ENCODE peak calls at places on chromosomes 16 and 17, in eight cellular contexts. X is Peyer's patch; G is activated T-helper 1 cell treated with anti-CD3 and anti-CD28 coated beads, Interleukin-2, amount 50 U/mL, for 16 hours; U is ELR; N is fibroblast of pulmonary artery; Q is Daoy; Y is NCI-H1105; J is Kasumi-1. K is an unnamed sample.

GRCh38 chr16:21611546-21612384 is 12.4 kb downstream of the METTL9 start:
- DNase-seq in Q (no peak), N (peak), Y (no peak), G (no peak), X (no peak), J (no peak), U (no peak), K (no peak)

GRCh38 chr17:79971651-79972050 is 64.0 kb downstream of the TBC1D16 start:
- DNase-seq in Q (no peak), N (no peak), J (no peak), Y (no peak), U (no peak), X (no peak), G (no peak), K (no peak)

GRCh38 chr16:87584271-87584670 is 18.0 kb upstream of the JPH3 start:
- DNase-seq in U (peak), X (no peak), Q (no peak), J (no peak), Y (no peak), G (no peak), N (peak), K (no peak)

GRCh38 chr16:12504312-12504711 is 299.4 kb downstream of the CPPED1 start:
- DNase-seq in X (no peak), N (no peak), Q (no peak), Y (peak), U (no peak), G (no peak), J (no peak), K (no peak)

GRCh38 chr16:19829844-19830703 is 54.6 kb downstream of the GPRC5B start:
- DNase-seq in Q (no peak), G (no peak), Y (no peak), X (no peak), N (no peak), J (no peak), U (no peak), K (no peak)

GRCh38 chr17:43809121-43809520 is 23.8 kb downstream of the MPP3 start:
- DNase-seq in Y (no peak), X (no peak), J (no peak), G (no peak), Q (no peak), U (no peak), N (no peak), K (no peak)

GRCh38 chr16:85927938-85928337 is 29.0 kb downstream of the IRF8 start:
- DNase-seq in U (no peak), Q (no peak), N (no peak), X (no peak), J (peak), Y (no peak), G (no peak), K (no peak)

GRCh38 chr17:38533706-38534497 is 71.8 kb downstream of the SRCIN1 start:
- DNase-seq in Y (no peak), Q (no peak), X (no peak), G (no peak), N (no peak), J (no peak), U (no peak), K (no peak)

GRCh38 chr17:7213895-7214299 is 5.7 kb downstream of the DLG4 start:
- DNase-seq in N (peak), J (peak), U (peak), G (peak), Q (peak), Y (peak), X (no peak), K (peak)

GRCh38 chr17:40331743-40332641 is 23.0 kb downstream of the RARA start:
- DNase-seq in N (peak), U (no peak), Y (no peak), J (no peak), X (no peak), G (no peak), Q (peak), K (no peak)

GRCh38 chr17:47117386-47117785 is 71.7 kb downstream of the CDC27 start:
- DNase-seq in U (no peak), G (no peak), Y (no peak), Q (no peak), J (no peak), X (no peak), N (no peak), K (no peak)

GRCh38 chr17:59830007-59830630 is 62.6 kb downstream of the TUBD1 start:
- DNase-seq in Q (peak), J (no peak), N (peak), U (peak), X (no peak), Y (no peak), G (no peak), K (no peak)

GRCh38 chr16:89007371-89008249 is 30.6 kb upstream of the CBFA2T3 start:
- DNase-seq in Y (no peak), U (no peak), J (no peak), N (no peak), X (no peak), Q (no peak), G (no peak), K (no peak)

GRCh38 chr17:80008383-80008840 is 27.3 kb downstream of the TBC1D16 start:
- DNase-seq in J (peak), Y (peak), N (peak), G (peak), X (peak), Q (peak), U (peak), K (peak)

GRCh38 chr16:51034481-51035109 is 116.5 kb downstream of the SALL1 start:
- DNase-seq in Q (no peak), G (no peak), U (no peak), X (no peak), J (no peak), N (no peak), Y (peak), K (no peak)

GRCh38 chr17:47225911-47226688 is 17.0 kb downstream of the MYL4 start:
- DNase-seq in X (no peak), N (peak), U (peak), Q (no peak), J (no peak), Y (no peak), G (no peak), K (no peak)

GRCh38 chr16:80580109-80580832 is 39.5 kb downstream of the DYNLRB2 start:
- DNase-seq in J (no peak), Q (peak), N (peak), U (peak), Y (no peak), G (peak), X (no peak), K (peak)